ENCODE peak calls at places on chromosomes 11 and 22, in seven cellular contexts. One of them, this sample, is unnamed. For H3K4me1, the result is how much of the 10 kb centered on the place peaks cover.

GRCh38 chr11:122756417-122756816 is 81.9 kb upstream of the CRTAM start:
- DNase-seq in transverse colon: peak
- DNase-seq in HepG2: no peak
- DNase-seq in cardiac muscle cell: no peak
- DNase-seq in body of pancreas: no peak
- DNase-seq in uterus: no peak
- DNase-seq in esophagus squamous epithelium: peak
- DNase-seq in this sample: peak

GRCh38 chr22:31612891-31613285 is 49.1 kb downstream of the PISD start:
- DNase-seq in transverse colon: no peak
- DNase-seq in HepG2: no peak
- DNase-seq in cardiac muscle cell: no peak
- DNase-seq in body of pancreas: no peak
- DNase-seq in uterus: no peak
- DNase-seq in esophagus squamous epithelium: no peak
- DNase-seq in this sample: no peak

GRCh38 chr11:44992181-44992582 is 41.5 kb upstream of the TP53I11 start:
- DNase-seq in transverse colon: no peak
- DNase-seq in HepG2: no peak
- DNase-seq in cardiac muscle cell: no peak
- DNase-seq in body of pancreas: peak
- DNase-seq in uterus: no peak
- DNase-seq in esophagus squamous epithelium: no peak
- DNase-seq in this sample: no peak

GRCh38 chr11:60951909-60952741 is at the start of gene SLC15A3:
- DNase-seq in transverse colon: peak
- DNase-seq in HepG2: no peak
- DNase-seq in cardiac muscle cell: peak
- DNase-seq in body of pancreas: no peak
- DNase-seq in uterus: peak
- DNase-seq in esophagus squamous epithelium: peak
- DNase-seq in this sample: peak

GRCh38 chr11:17852246-17852645 is 117.7 kb downstream of the KCNC1 start:
- DNase-seq in transverse colon: no peak
- DNase-seq in HepG2: no peak
- DNase-seq in cardiac muscle cell: no peak
- DNase-seq in body of pancreas: no peak
- DNase-seq in uterus: no peak
- DNase-seq in esophagus squamous epithelium: no peak
- DNase-seq in this sample: no peak

GRCh38 chr11:35418847-35419712 is at the start of gene SLC1A2:
- DNase-seq in transverse colon: no peak
- DNase-seq in HepG2: no peak
- DNase-seq in cardiac muscle cell: peak
- DNase-seq in body of pancreas: no peak
- DNase-seq in uterus: peak
- DNase-seq in esophagus squamous epithelium: no peak
- DNase-seq in this sample: no peak

GRCh38 chr22:50218996-50219727 is 18.4 kb downstream of the SELENOO start:
- DNase-seq in transverse colon: peak
- DNase-seq in HepG2: peak
- DNase-seq in cardiac muscle cell: peak
- DNase-seq in body of pancreas: peak
- DNase-seq in uterus: peak
- DNase-seq in esophagus squamous epithelium: no peak
- DNase-seq in this sample: no peak

GRCh38 chr11:69669486-69669885 is 5.7 kb downstream of the LTO1 start:
- DNase-seq in transverse colon: no peak
- DNase-seq in HepG2: no peak
- DNase-seq in cardiac muscle cell: no peak
- DNase-seq in body of pancreas: no peak
- DNase-seq in uterus: peak
- DNase-seq in esophagus squamous epithelium: no peak
- DNase-seq in this sample: no peak

GRCh38 chr22:23556026-23556620 is 24.0 kb downstream of the IGLL1 start:
- DNase-seq in transverse colon: no peak
- DNase-seq in HepG2: no peak
- DNase-seq in cardiac muscle cell: no peak
- DNase-seq in body of pancreas: no peak
- DNase-seq in uterus: no peak
- DNase-seq in esophagus squamous epithelium: no peak
- DNase-seq in this sample: no peak

GRCh38 chr11:28537822-28538221 is 429.6 kb downstream of the METTL15 start:
- DNase-seq in transverse colon: no peak
- DNase-seq in HepG2: no peak
- DNase-seq in cardiac muscle cell: no peak
- DNase-seq in body of pancreas: no peak
- DNase-seq in uterus: no peak
- DNase-seq in esophagus squamous epithelium: no peak
- DNase-seq in this sample: no peak

GRCh38 chr22:30079952-30080533 is at the start of gene HORMAD2:
- DNase-seq in transverse colon: peak
- DNase-seq in HepG2: no peak
- DNase-seq in cardiac muscle cell: peak
- DNase-seq in body of pancreas: no peak
- DNase-seq in uterus: no peak
- DNase-seq in esophagus squamous epithelium: no peak
- DNase-seq in this sample: no peak

GRCh38 chr22:41305646-41306045 is 4.3 kb downstream of the ZC3H7B start:
- DNase-seq in transverse colon: no peak
- DNase-seq in HepG2: no peak
- DNase-seq in cardiac muscle cell: peak
- DNase-seq in body of pancreas: no peak
- DNase-seq in uterus: peak
- DNase-seq in esophagus squamous epithelium: no peak
- DNase-seq in this sample: peak

GRCh38 chr22:49943771-49944398 is 16.7 kb upstream of the PIM3 start:
- DNase-seq in transverse colon: no peak
- DNase-seq in HepG2: no peak
- DNase-seq in cardiac muscle cell: no peak
- DNase-seq in body of pancreas: no peak
- DNase-seq in uterus: no peak
- DNase-seq in esophagus squamous epithelium: no peak
- DNase-seq in this sample: no peak

GRCh38 chr22:23072911-23073491 is 2.7 kb downstream of the GNAZ start:
- DNase-seq in transverse colon: no peak
- DNase-seq in HepG2: no peak
- DNase-seq in cardiac muscle cell: no peak
- DNase-seq in body of pancreas: no peak
- DNase-seq in uterus: no peak
- DNase-seq in esophagus squamous epithelium: no peak
- DNase-seq in this sample: no peak

GRCh38 chr11:75270896-75271415 is 30.4 kb downstream of the TPBGL start:
- DNase-seq in transverse colon: peak
- DNase-seq in HepG2: no peak
- DNase-seq in cardiac muscle cell: no peak
- DNase-seq in body of pancreas: no peak
- DNase-seq in uterus: no peak
- DNase-seq in esophagus squamous epithelium: no peak
- DNase-seq in this sample: no peak

GRCh38 chr11:30560345-30561106 is 25.6 kb downstream of the MPPED2 start:
- DNase-seq in transverse colon: no peak
- DNase-seq in HepG2: no peak
- DNase-seq in cardiac muscle cell: no peak
- DNase-seq in body of pancreas: no peak
- DNase-seq in uterus: no peak
- DNase-seq in esophagus squamous epithelium: no peak
- DNase-seq in this sample: no peak
- H3K27ac ChIP-seq in transverse colon: no peak
- H3K27ac ChIP-seq in HepG2: no peak
- H3K27ac ChIP-seq in cardiac muscle cell: peak
- H3K27ac ChIP-seq in body of pancreas: peak
- H3K27ac ChIP-seq in uterus: peak
- H3K27ac ChIP-seq in esophagus squamous epithelium: no peak
- H3K27ac ChIP-seq in this sample: peak

GRCh38 chr11:16007514-16007913 is 348.8 kb downstream of the SOX6 start:
- DNase-seq in transverse colon: no peak
- DNase-seq in HepG2: no peak
- DNase-seq in cardiac muscle cell: no peak
- DNase-seq in body of pancreas: no peak
- DNase-seq in uterus: no peak
- DNase-seq in esophagus squamous epithelium: no peak
- DNase-seq in this sample: no peak

GRCh38 chr11:16002942-16003341 is 353.4 kb downstream of the SOX6 start:
- DNase-seq in transverse colon: no peak
- DNase-seq in HepG2: no peak
- DNase-seq in cardiac muscle cell: no peak
- DNase-seq in body of pancreas: no peak
- DNase-seq in uterus: no peak
- DNase-seq in esophagus squamous epithelium: no peak
- DNase-seq in this sample: no peak

GRCh38 chr11:16000065-16000464 is 356.3 kb downstream of the SOX6 start:
- DNase-seq in transverse colon: no peak
- DNase-seq in HepG2: no peak
- DNase-seq in cardiac muscle cell: peak
- DNase-seq in body of pancreas: no peak
- DNase-seq in uterus: no peak
- DNase-seq in esophagus squamous epithelium: no peak
- DNase-seq in this sample: no peak

GRCh38 chr11:16001044-16001568 is 355.2 kb downstream of the SOX6 start:
- DNase-seq in transverse colon: no peak
- DNase-seq in HepG2: no peak
- DNase-seq in cardiac muscle cell: no peak
- DNase-seq in body of pancreas: no peak
- DNase-seq in uterus: no peak
- DNase-seq in esophagus squamous epithelium: no peak
- DNase-seq in this sample: no peak

DNA sequence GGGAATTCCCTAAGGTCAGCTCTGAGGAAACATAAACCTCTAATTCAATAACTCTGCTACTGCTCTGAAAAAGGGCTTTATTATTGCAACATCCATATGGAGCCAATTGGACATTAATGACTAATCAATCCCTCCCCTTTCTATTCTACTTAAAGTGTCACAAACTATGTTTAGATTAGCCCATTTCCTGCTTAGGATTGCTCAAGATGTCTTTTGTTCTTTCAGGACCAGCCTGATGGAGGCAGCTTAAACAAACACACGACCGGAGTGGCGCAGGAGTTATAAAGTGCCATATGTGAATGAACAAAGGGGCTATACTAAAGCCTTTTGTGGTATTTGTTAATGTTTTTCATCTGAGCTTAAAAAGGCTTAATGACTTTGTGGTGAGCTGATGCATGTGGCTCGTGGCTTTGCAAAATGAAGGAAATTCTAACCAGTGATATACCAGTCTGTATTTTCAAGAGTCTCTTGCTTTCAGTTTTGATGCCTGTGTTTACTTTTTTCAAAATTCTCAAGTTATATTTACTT is 354.4 kb downstream of the SOX6 start:
- DNase-seq in transverse colon: peak
- DNase-seq in HepG2: peak
- DNase-seq in cardiac muscle cell: peak
- DNase-seq in body of pancreas: peak
- DNase-seq in uterus: no peak
- DNase-seq in esophagus squamous epithelium: no peak
- DNase-seq in this sample: no peak
- TF ChIP-seq CTCF in transverse colon: no peak
- TF ChIP-seq CTCF in HepG2: peak
- TF ChIP-seq CTCF in cardiac muscle cell: peak
- TF ChIP-seq CTCF in body of pancreas: no peak
- TF ChIP-seq CTCF in uterus: no peak
- TF ChIP-seq CTCF in esophagus squamous epithelium: peak
- TF ChIP-seq CTCF in this sample: no peak

GRCh38 chr11:62433553-62434301 is 14.9 kb downstream of the SCGB1A1 start:
- DNase-seq in transverse colon: peak
- DNase-seq in HepG2: no peak
- DNase-seq in cardiac muscle cell: no peak
- DNase-seq in body of pancreas: no peak
- DNase-seq in uterus: no peak
- DNase-seq in esophagus squamous epithelium: no peak
- DNase-seq in this sample: no peak
- H3K4me1 ChIP-seq in transverse colon: under half
- H3K4me1 ChIP-seq in HepG2: half or more
- H3K4me1 ChIP-seq in cardiac muscle cell: under half
- H3K4me1 ChIP-seq in body of pancreas: under half
- H3K4me1 ChIP-seq in uterus: under half
- H3K4me1 ChIP-seq in esophagus squamous epithelium: under half
- H3K4me1 ChIP-seq in this sample: under half

GRCh38 chr11:846496-847098 is 3.9 kb downstream of the TSPAN4 start:
- DNase-seq in transverse colon: no peak
- DNase-seq in HepG2: no peak
- DNase-seq in cardiac muscle cell: no peak
- DNase-seq in body of pancreas: no peak
- DNase-seq in uterus: no peak
- DNase-seq in esophagus squamous epithelium: no peak
- DNase-seq in this sample: no peak

GRCh38 chr11:847876-848275 is 5.2 kb downstream of the TSPAN4 start:
- DNase-seq in transverse colon: no peak
- DNase-seq in HepG2: no peak
- DNase-seq in cardiac muscle cell: no peak
- DNase-seq in body of pancreas: no peak
- DNase-seq in uterus: no peak
- DNase-seq in esophagus squamous epithelium: no peak
- DNase-seq in this sample: no peak

GRCh38 chr11:849951-850776 is 7.5 kb downstream of the TSPAN4 start:
- DNase-seq in transverse colon: no peak
- DNase-seq in HepG2: no peak
- DNase-seq in cardiac muscle cell: no peak
- DNase-seq in body of pancreas: no peak
- DNase-seq in uterus: no peak
- DNase-seq in esophagus squamous epithelium: no peak
- DNase-seq in this sample: no peak

GRCh38 chr11:848988-849824 is 6.6 kb downstream of the TSPAN4 start:
- DNase-seq in transverse colon: no peak
- DNase-seq in HepG2: no peak
- DNase-seq in cardiac muscle cell: no peak
- DNase-seq in body of pancreas: no peak
- DNase-seq in uterus: peak
- DNase-seq in esophagus squamous epithelium: no peak
- DNase-seq in this sample: no peak

DNA sequence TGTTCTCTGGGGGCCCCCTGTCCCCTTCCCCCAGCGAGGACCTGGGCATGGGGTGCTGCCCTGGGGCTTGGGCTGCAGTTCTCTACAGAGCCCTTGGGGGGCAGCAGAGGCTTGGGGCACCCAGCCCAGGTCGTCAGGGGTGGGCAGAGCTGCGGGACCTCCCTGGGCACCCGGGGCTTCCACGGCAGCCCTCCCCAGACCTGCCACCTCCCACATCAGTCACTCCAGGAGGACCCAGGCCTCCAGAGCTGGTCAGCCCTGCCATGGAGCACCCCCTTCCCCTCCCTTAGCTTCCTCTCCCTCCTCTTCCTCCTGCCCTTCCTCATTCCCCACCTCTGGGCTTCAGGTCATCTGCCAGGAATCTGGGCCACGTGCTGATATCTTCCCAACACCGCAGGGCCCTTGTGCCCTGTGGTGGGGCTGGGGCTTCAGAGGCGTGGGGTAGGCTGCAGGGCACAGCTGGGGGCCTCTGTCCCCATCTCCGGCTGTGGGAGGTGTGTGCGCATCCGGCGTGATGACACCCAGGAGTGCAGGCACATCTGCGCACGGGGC is 5.8 kb downstream of the TSPAN4 start:
- DNase-seq in transverse colon: peak
- DNase-seq in HepG2: no peak
- DNase-seq in cardiac muscle cell: no peak
- DNase-seq in body of pancreas: peak
- DNase-seq in uterus: no peak
- DNase-seq in esophagus squamous epithelium: no peak
- DNase-seq in this sample: no peak
- H3K27ac ChIP-seq in transverse colon: no peak
- H3K27ac ChIP-seq in HepG2: no peak
- H3K27ac ChIP-seq in cardiac muscle cell: no peak
- H3K27ac ChIP-seq in body of pancreas: no peak
- H3K27ac ChIP-seq in uterus: no peak
- H3K27ac ChIP-seq in esophagus squamous epithelium: no peak
- H3K27ac ChIP-seq in this sample: no peak